ENCODE peak calls at places on chromosomes 11 and 22, in eight cellular contexts. O is CD4-positive, alpha-beta T cell; I is ELR; D is 8988T; M is lower leg skin; K is renal cortical epithelial cell; H is tibial artery; A is NCI-H774. J is an unnamed sample.

GRCh38 chr11:75938543-75938942 is 123.5 kb downstream of the UVRAG start:
- DNase-seq in O (no peak), I (peak), D (no peak), M (no peak), K (no peak), H (no peak), A (no peak), J (no peak)

GRCh38 chr11:56152333-56152732 is 7.8 kb downstream of the OR8K5 start:
- DNase-seq in O (no peak), I (no peak), D (no peak), M (no peak), K (no peak), H (no peak), A (no peak), J (no peak)

GRCh38 chr11:1732421-1733008 is 17.9 kb downstream of the IFITM10 start:
- DNase-seq in O (no peak), I (no peak), D (no peak), M (peak), K (no peak), H (no peak), A (no peak), J (no peak)

GRCh38 chr22:44486538-44486937 is 11.5 kb downstream of the RTL6 start:
- DNase-seq in O (no peak), I (peak), D (no peak), M (no peak), K (no peak), H (no peak), A (no peak), J (peak)

GRCh38 chr11:127217941-127218615 is 217.5 kb upstream of the KIRREL3 start:
- DNase-seq in O (no peak), I (no peak), D (no peak), M (no peak), K (no peak), H (no peak), A (no peak), J (no peak)

GRCh38 chr11:2902784-2903671 is 17.5 kb upstream of the CDKN1C start:
- DNase-seq in O (no peak), I (no peak), D (no peak), M (no peak), K (no peak), H (no peak), A (no peak), J (peak)

GRCh38 chr11:27860811-27861210 is 160.6 kb upstream of the BDNF start:
- DNase-seq in O (no peak), I (no peak), D (no peak), M (no peak), K (no peak), H (no peak), A (no peak), J (no peak)

GRCh38 chr11:128476031-128476430 is 111.3 kb downstream of the ETS1 start:
- DNase-seq in O (no peak), I (no peak), D (no peak), M (no peak), K (no peak), H (no peak), A (no peak), J (no peak)

GRCh38 chr22:29768052-29768680 is 997 bp downstream of the UQCR10 start:
- DNase-seq in O (no peak), I (peak), D (no peak), M (no peak), K (no peak), H (no peak), A (no peak), J (no peak)

GRCh38 chr11:76995177-76995576 is 39.0 kb upstream of the B3GNT6 start:
- DNase-seq in O (no peak), I (no peak), D (no peak), M (no peak), K (no peak), H (no peak), A (no peak), J (no peak)

GRCh38 chr11:109329716-109330115 is 92.3 kb upstream of the C11orf87 start:
- DNase-seq in O (no peak), I (no peak), D (no peak), M (no peak), K (no peak), H (no peak), A (no peak), J (no peak)

GRCh38 chr11:65411681-65412070 is 10.9 kb upstream of the NEAT1 start:
- DNase-seq in O (no peak), I (no peak), D (peak), M (no peak), K (no peak), H (no peak), A (no peak), J (no peak)

GRCh38 chr11:100785148-100785983 is 98.3 kb downstream of the ARHGAP42 start:
- DNase-seq in O (no peak), I (no peak), D (no peak), M (no peak), K (peak), H (no peak), A (no peak), J (no peak)

GRCh38 chr22:48342016-48342415 is 1485.7 kb downstream of the BRD1 start:
- DNase-seq in O (no peak), I (no peak), D (no peak), M (no peak), K (no peak), H (no peak), A (no peak), J (no peak)

GRCh38 chr11:43074810-43075209 is 237.0 kb upstream of the API5 start:
- DNase-seq in O (no peak), I (no peak), D (no peak), M (no peak), K (no peak), H (no peak), A (no peak), J (no peak)

GRCh38 chr11:1119282-1120146 is 38.2 kb upstream of the MUC5AC start:
- DNase-seq in O (no peak), I (no peak), D (peak), M (peak), K (no peak), H (peak), A (no peak), J (no peak)

GRCh38 chr11:72641900-72642814 is 32.1 kb downstream of the PDE2A start:
- DNase-seq in O (no peak), I (peak), D (peak), M (peak), K (no peak), H (no peak), A (peak), J (peak)

GRCh38 chr11:35111171-35112055 is 27.6 kb upstream of the CD44 start:
- DNase-seq in O (no peak), I (peak), D (no peak), M (no peak), K (peak), H (no peak), A (no peak), J (peak)

GRCh38 chr11:120527111-120527748 is 15.7 kb downstream of the GRIK4 start:
- DNase-seq in O (no peak), I (peak), D (no peak), M (no peak), K (no peak), H (no peak), A (no peak), J (no peak)

GRCh38 chr11:87398913-87399312 is 361.2 kb downstream of the TMEM135 start:
- DNase-seq in O (no peak), I (no peak), D (no peak), M (peak), K (no peak), H (peak), A (no peak), J (no peak)

GRCh38 chr11:618856-619624 is 3.3 kb upstream of the IRF7 start:
- DNase-seq in O (no peak), I (no peak), D (no peak), M (no peak), K (no peak), H (no peak), A (no peak), J (peak)

GRCh38 chr11:132312161-132312560 is 941.7 kb downstream of the NTM start:
- DNase-seq in O (no peak), I (peak), D (no peak), M (no peak), K (peak), H (no peak), A (no peak), J (no peak)

GRCh38 chr22:41305646-41306045 is 4.3 kb downstream of the ZC3H7B start:
- DNase-seq in O (no peak), I (peak), D (peak), M (no peak), K (peak), H (peak), A (no peak), J (no peak)

GRCh38 chr11:86743223-86744118 is 56.9 kb upstream of the PRSS23 start:
- DNase-seq in O (no peak), I (peak), D (peak), M (peak), K (peak), H (peak), A (peak), J (no peak)

GRCh38 chr22:49811014-49811791 is 16.5 kb downstream of the BRD1 start:
- DNase-seq in O (no peak), I (no peak), D (no peak), M (no peak), K (no peak), H (no peak), A (no peak), J (no peak)

GRCh38 chr22:36369922-36370781 is 17.6 kb downstream of the MYH9 start:
- DNase-seq in O (no peak), I (peak), D (no peak), M (no peak), K (peak), H (peak), A (no peak), J (no peak)